ENCODE peak calls at places on chromosomes 7 and 10, in ten cellular contexts. T is activated T-helper 1 cell treated with anti-CD3 and anti-CD28 coated beads, Interleukin-12 subunit alpha, Interleukin-12 subunit beta, Interleukin-2, Interleukin-4 antibody, amounts not matched to agents 30 ng/mL and 10 ng/mL and 1 ng/mL, durations not matched to agents 14 hours and 24 hours and 36 hours; J is left ventricle myocardium inferior; Q is NCI-H2081 treated with DMSO at 0.1 percent for 48 hours; W is activated effector memory CD4-positive, alpha-beta T cell treated with anti-CD3 and anti-CD28 coated beads, Interleukin-2, amount 50 U/mL, for 16 hours; A is bronchial epithelial cell; G is stimulated activated CD4-positive, alpha-beta T cell treated with anti-CD3 and anti-CD28 coated beads, Interleukin-4, amount 100 ng/mL, for 48 hours; L is psoas muscle; V is posterior cingulate gyrus; U is EL. F is an unnamed sample.

GRCh38 chr10:17958049-17958448 is 6.3 kb downstream of the SLC39A12 start:
- DNase-seq in T (no peak), J (no peak), Q (no peak), W (no peak), A (no peak), G (no peak), L (no peak), V (no peak), U (no peak), F (no peak)

GRCh38 chr7:73822319-73823173 is 8.2 kb upstream of the CLDN4 start:
- DNase-seq in T (no peak), J (no peak), Q (no peak), W (no peak), A (peak), G (no peak), L (peak), V (no peak), U (peak), F (peak)

GRCh38 chr10:124007773-124008145 is 85.6 kb downstream of the CHST15 start:
- DNase-seq in T (no peak), J (no peak), Q (no peak), W (peak), A (no peak), G (no peak), L (no peak), V (no peak), U (no peak), F (no peak)

GRCh38 chr10:21572578-21572977 is 38.5 kb downstream of the MLLT10 start:
- DNase-seq in T (no peak), J (no peak), Q (no peak), W (no peak), A (no peak), G (no peak), L (peak), V (no peak), U (peak), F (no peak)

GRCh38 chr10:30788307-30788706 is 158.8 kb upstream of the LYZL2 start:
- DNase-seq in T (no peak), J (no peak), Q (no peak), W (no peak), A (peak), G (no peak), L (no peak), V (no peak), U (peak), F (peak)

GRCh38 chr7:72490301-72490700 is 78.2 kb upstream of the CALN1 start:
- DNase-seq in T (no peak), J (no peak), Q (no peak), W (no peak), A (no peak), G (no peak), L (no peak), V (no peak), U (no peak), F (no peak)

GRCh38 chr10:14126697-14127440 is 203.9 kb downstream of the FRMD4A start:
- DNase-seq in T (no peak), J (no peak), Q (no peak), W (no peak), A (peak), G (no peak), L (no peak), V (no peak), U (peak), F (peak)

GRCh38 chr10:116669080-116669479 is 48.3 kb downstream of the PNLIPRP2 start:
- DNase-seq in T (no peak), J (no peak), Q (no peak), W (no peak), A (no peak), G (no peak), L (no peak), V (no peak), U (no peak), F (no peak)